ENCODE peak calls at places on chromosomes 1 and 21, in eight cellular contexts. M is Panc1, U is neural progenitor cell, F is NB4, A is choroid plexus epithelial cell, E is BJ, C is HFF-Myc, O is heart right ventricle. W is an unnamed sample.

GRCh38 chr1:90786709-90787108 is 69.6 kb upstream of the BARHL2 start:
- DNase-seq in M (no peak), U (no peak), F (no peak), A (no peak), E (no peak), C (no peak), O (no peak), W (no peak)

GRCh38 chr1:232952514-232953175 is 2.2 kb downstream of the NTPCR start:
- DNase-seq in M (peak; percentile 53), U (peak; percentile 83), F (peak; percentile 74), A (peak; percentile 47), E (no peak), C (no peak), O (no peak), W (peak; percentile 73)

GRCh38 chr1:113809651-113810602 is 2.3 kb downstream of the RSBN1 start:
- DNase-seq in M (no peak), U (no peak), F (peak; percentile 8), A (peak; percentile 30), E (peak; percentile 28), C (no peak), O (no peak), W (no peak)

GRCh38 chr1:21022279-21023040 is 154.2 kb downstream of the EIF4G3 start:
- DNase-seq in M (peak; percentile 98), U (no peak), F (peak; percentile 88), A (peak; percentile 99), E (peak; percentile 96), C (peak; percentile 94), O (no peak), W (peak; percentile 83)

GRCh38 chr1:45840704-45841103 is 37.3 kb downstream of the MAST2 start:
- DNase-seq in M (no peak), U (no peak), F (no peak), A (no peak), E (no peak), C (no peak), O (no peak), W (peak; percentile 46)

GRCh38 chr1:17274186-17275170 is 25.6 kb downstream of the PADI3 start:
- DNase-seq in M (no peak), U (peak; percentile 72), F (peak; percentile 80), A (peak; percentile 61), E (no peak), C (no peak), O (no peak), W (peak; percentile 88)

GRCh38 chr1:186977266-186977957 is 148.7 kb downstream of the PLA2G4A start:
- DNase-seq in M (no peak), U (no peak), F (no peak), A (no peak), E (no peak), C (no peak), O (no peak), W (no peak)

GRCh38 chr1:74570797-74571492 is 58.5 kb upstream of the LRRC53 start:
- DNase-seq in M (no peak), U (peak; percentile 33), F (no peak), A (no peak), E (no peak), C (no peak), O (no peak), W (no peak)

GRCh38 chr1:56803561-56804156 is 15.5 kb downstream of the FYB2 start:
- DNase-seq in M (peak; percentile 32), U (peak; percentile 78), F (peak; percentile 27), A (peak; percentile 63), E (no peak), C (peak; percentile 10), O (no peak), W (peak; percentile 59)

DNA sequence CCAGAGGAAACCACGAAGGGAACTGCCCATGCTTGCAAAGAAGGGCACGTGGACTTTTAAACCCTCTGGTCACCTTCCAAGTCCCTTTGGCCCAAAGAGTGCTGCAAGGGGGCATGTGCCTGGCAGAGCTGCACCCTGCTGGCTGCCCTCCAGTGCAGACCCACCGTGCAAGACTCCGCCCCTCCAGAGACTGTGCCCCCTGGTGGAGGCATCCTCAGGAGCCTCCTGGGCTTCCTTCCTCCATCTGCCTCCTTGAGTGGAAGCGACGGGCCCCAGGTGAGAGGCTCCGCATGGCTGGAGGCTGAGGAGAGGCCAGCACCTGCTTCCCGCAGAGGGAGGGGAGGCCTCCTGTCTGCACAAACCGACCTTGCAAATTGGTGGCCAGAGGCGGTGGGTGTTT is 100.7 kb downstream of the CRYAA start:
- DNase-seq in M (no peak), U (peak; percentile 42), F (peak; percentile 36), A (no peak), E (no peak), C (no peak), O (no peak), W (peak; percentile 52)
- TF ChIP-seq CTCF in M (no peak), U (peak; percentile 44), F (peak; percentile 50), A (peak; percentile 38), E (peak; percentile 22), C (peak; percentile 39), O (no peak), W (peak; percentile 55)

DNA sequence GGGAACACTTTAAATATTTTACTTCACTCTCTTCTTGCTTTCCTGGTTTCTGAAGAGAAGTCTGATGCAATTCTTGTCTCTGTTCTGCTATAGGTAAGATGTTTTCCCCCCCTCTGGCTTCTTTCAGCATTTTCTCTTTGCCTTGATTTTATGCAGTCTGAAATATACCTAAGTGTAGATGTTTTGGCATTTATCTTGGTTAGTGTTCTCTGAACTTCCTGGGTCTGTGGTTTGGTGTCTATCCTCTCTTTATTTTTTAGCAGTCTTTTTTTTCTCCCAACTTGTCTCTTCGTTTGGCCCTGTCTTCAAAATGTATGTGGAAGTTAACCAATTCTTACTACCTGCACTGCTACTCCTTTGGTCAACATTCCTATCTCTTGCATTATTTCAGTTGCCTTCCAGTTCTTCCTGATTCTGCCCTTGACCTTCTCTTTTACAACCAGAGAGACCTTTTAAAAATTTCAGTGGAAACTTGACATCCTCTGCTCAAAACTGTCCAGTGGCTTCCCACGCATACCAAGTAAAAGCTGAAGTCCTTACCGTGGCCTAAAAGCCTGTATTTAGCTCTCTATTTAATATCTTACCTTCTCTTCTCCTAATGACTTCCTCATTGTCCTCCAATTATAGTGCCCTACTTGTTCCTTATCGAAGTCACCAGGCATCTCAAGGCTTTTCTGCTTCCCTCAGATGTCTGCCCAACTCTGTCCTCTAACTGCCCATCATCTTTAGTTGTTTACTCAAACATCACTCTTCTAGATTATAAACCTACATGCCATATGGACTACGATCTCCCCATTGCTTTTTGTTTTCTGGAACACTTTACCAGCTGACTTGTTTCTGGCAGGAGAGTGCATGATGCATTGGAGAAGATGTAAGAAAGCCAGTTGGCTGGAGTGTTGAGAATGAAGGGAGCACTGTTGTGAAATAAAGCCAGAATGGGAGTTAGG is 40.9 kb downstream of the RAP1A start:
- DNase-seq in M (no peak), U (no peak), F (peak; percentile 13), A (peak; percentile 21), E (no peak), C (no peak), O (no peak), W (no peak)
- H3K4me3 ChIP-seq in M (no peak overlapping the region), U (no peak overlapping the region), F (no peak overlapping the region), A (no peak overlapping the region), E (no peak overlapping the region), C (no peak overlapping the region), O (no peak overlapping the region), W (no peak overlapping the region)

GRCh38 chr21:42465008-42465878 is 30.8 kb downstream of the RSPH1 start:
- DNase-seq in M (no peak), U (no peak), F (peak; percentile 94), A (peak; percentile 93), E (no peak), C (no peak), O (no peak), W (peak; percentile 78)

GRCh38 chr21:42467613-42467983 is 28.4 kb downstream of the RSPH1 start:
- DNase-seq in M (no peak), U (no peak), F (no peak), A (no peak), E (no peak), C (no peak), O (no peak), W (no peak)

GRCh38 chr21:42468511-42469131 is 27.4 kb downstream of the RSPH1 start:
- DNase-seq in M (no peak), U (no peak), F (no peak), A (no peak), E (no peak), C (no peak), O (no peak), W (no peak)

GRCh38 chr21:42469272-42469671 is 26.8 kb downstream of the RSPH1 start:
- DNase-seq in M (no peak), U (no peak), F (no peak), A (no peak), E (no peak), C (no peak), O (no peak), W (peak; percentile 78)

DNA sequence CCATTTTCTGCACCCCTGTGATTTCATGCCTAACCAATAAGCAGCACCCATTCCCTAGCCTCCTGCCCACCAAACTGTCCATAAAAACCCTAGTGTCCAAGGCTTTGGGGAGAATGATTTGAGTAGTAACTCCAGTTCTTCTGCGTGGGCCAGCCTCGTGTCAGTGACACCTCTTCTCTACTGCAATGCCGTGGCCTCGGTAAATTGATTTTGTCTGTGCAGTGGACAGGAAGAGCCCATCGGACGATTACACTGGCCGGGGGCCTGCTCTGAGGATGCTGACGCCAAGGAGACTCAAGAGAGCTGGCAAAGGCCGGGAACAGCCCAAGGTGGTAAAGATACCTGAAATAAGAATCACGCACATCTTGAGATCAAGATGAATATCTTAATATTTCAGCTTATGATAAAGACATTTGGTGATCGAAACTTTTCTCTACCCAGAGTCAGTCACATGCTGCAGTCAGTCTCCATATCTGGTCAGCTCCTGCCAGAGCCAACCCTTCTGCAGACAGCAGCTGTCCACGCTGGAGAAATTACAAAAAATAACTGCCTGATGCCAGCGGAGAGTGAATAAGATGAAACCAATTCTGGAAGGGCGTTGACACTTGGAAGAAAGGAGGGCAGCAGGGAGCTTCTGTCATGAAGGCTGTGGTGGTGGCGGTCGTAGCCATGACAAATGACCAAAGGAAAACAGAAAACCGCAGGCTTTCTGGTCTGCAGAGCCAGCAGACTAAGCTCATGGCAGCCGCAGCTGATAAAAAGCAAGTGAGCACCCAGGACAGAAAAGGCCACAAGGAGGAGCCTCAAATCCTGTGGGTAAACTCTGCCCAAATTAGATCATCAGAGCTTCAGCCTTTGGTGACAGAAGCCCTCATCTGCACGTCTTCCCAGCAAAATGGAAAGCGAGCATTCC is 29.1 kb downstream of the RSPH1 start:
- DNase-seq in M (no peak), U (peak; percentile 55), F (peak; percentile 96), A (peak; percentile 38), E (no peak), C (no peak), O (no peak), W (peak; percentile 86)
- TF ChIP-seq CTCF in M (no peak), U (peak; percentile 37), F (peak; percentile 31), A (peak; percentile 46), E (peak; percentile 4), C (peak; percentile 17), O (no peak), W (peak; percentile 44)

GRCh38 chr1:234978397-234979291 is 150.0 kb downstream of the TOMM20 start:
- DNase-seq in M (no peak), U (no peak), F (peak; percentile 75), A (peak; percentile 95), E (no peak), C (no peak), O (no peak), W (peak; percentile 94)

GRCh38 chr1:234979316-234980223 is 149.1 kb downstream of the TOMM20 start:
- DNase-seq in M (no peak), U (no peak), F (no peak), A (no peak), E (no peak), C (no peak), O (no peak), W (peak; percentile 65)

GRCh38 chr1:234980224-234980656 is 148.4 kb downstream of the TOMM20 start:
- DNase-seq in M (no peak), U (no peak), F (no peak), A (peak; percentile 89), E (no peak), C (no peak), O (no peak), W (peak; percentile 78)

GRCh38 chr1:234981758-234982157 is 146.9 kb downstream of the TOMM20 start:
- DNase-seq in M (no peak), U (no peak), F (no peak), A (no peak), E (no peak), C (no peak), O (no peak), W (peak; percentile 44)

GRCh38 chr1:234980657-234981396 is 147.8 kb downstream of the TOMM20 start:
- DNase-seq in M (no peak), U (no peak), F (peak; percentile 99), A (peak; percentile 99), E (peak; percentile 76), C (peak; percentile 78), O (peak; percentile 74), W (peak; percentile 89)
- H3K4me3 ChIP-seq in M (no peak overlapping the region), U (no peak overlapping the region), F (peak overlapping the region; percentile 62), A (no peak overlapping the region), E (no peak overlapping the region), C (no peak overlapping the region), O (peak overlapping the region; percentile 10), W (peak overlapping the region; percentile 63)